ENCODE peak calls at places on chromosomes 4 and X, in ten cellular contexts. O is NCI-H1105 treated with DMSO at 0.1 percent for 48 hours; V is activated naive CD8-positive, alpha-beta T cell treated with anti-CD3 and anti-CD28 coated beads, Interleukin-2, amount 50 U/mL, for 24 hours; X is GM20000; B is GM04503; J is glutamatergic neuron; W is activated effector memory CD4-positive, alpha-beta T cell treated with anti-CD3 and anti-CD28 coated beads, Interleukin-2, amount 50 U/mL, for 16 hours; C is NCI-H2081; A is vagina; P is MV-4-11. H is an unnamed sample.

GRCh38 chrX:72169008-72169728 is 12.4 kb upstream of the PIN4 start:
- DNase-seq in O (no peak), V (peak), X (no peak), B (peak), J (no peak), W (peak), C (no peak), A (no peak), P (no peak), H (peak)

GRCh38 chrX:10529344-10529743 is 91.0 kb downstream of the MID1 start:
- DNase-seq in O (no peak), V (no peak), X (no peak), B (peak), J (no peak), W (no peak), C (no peak), A (no peak), P (peak), H (no peak)

GRCh38 chr4:30269850-30270249 is 450.3 kb upstream of the PCDH7 start:
- DNase-seq in O (no peak), V (no peak), X (no peak), B (no peak), J (no peak), W (no peak), C (no peak), A (no peak), P (no peak), H (no peak)

GRCh38 chrX:13013353-13014110 is 30.9 kb downstream of the FAM9C start:
- DNase-seq in O (no peak), V (no peak), X (no peak), B (no peak), J (no peak), W (no peak), C (peak), A (no peak), P (peak), H (no peak)

GRCh38 chr4:70637239-70637920 is 8.8 kb downstream of the ENAM start:
- DNase-seq in O (no peak), V (no peak), X (no peak), B (no peak), J (no peak), W (no peak), C (no peak), A (no peak), P (no peak), H (no peak)

GRCh38 chrX:28889691-28890090 is 302.4 kb downstream of the IL1RAPL1 start:
- DNase-seq in O (no peak), V (no peak), X (no peak), B (no peak), J (no peak), W (no peak), C (no peak), A (no peak), P (no peak), H (no peak)

GRCh38 chr4:79181190-79181589 is 144.7 kb downstream of the NAA11 start:
- DNase-seq in O (no peak), V (no peak), X (no peak), B (no peak), J (no peak), W (no peak), C (no peak), A (no peak), P (no peak), H (no peak)

GRCh38 chr4:123783936-123784335 is 387.3 kb downstream of the SPRY1 start:
- DNase-seq in O (no peak), V (no peak), X (no peak), B (no peak), J (no peak), W (no peak), C (no peak), A (no peak), P (no peak), H (no peak)

GRCh38 chr4:71107732-71108131 is 114.3 kb downstream of the DCK start:
- DNase-seq in O (no peak), V (no peak), X (no peak), B (no peak), J (no peak), W (no peak), C (no peak), A (no peak), P (no peak), H (peak)

GRCh38 chr4:147340111-147340510 is 140.8 kb upstream of the EDNRA start:
- DNase-seq in O (no peak), V (no peak), X (no peak), B (no peak), J (no peak), W (no peak), C (no peak), A (no peak), P (no peak), H (no peak)

GRCh38 chr4:140703463-140703862 is 52.7 kb downstream of the TBC1D9 start:
- DNase-seq in O (no peak), V (no peak), X (no peak), B (peak), J (no peak), W (no peak), C (no peak), A (no peak), P (no peak), H (no peak)

GRCh38 chr4:153729901-153730300 is 29.9 kb downstream of the RNF175 start:
- DNase-seq in O (no peak), V (no peak), X (no peak), B (no peak), J (no peak), W (no peak), C (no peak), A (no peak), P (peak), H (no peak)

GRCh38 chrX:11836284-11836683 is 78.2 kb downstream of the MSL3 start:
- DNase-seq in O (no peak), V (no peak), X (no peak), B (no peak), J (no peak), W (no peak), C (peak), A (no peak), P (no peak), H (no peak)

GRCh38 chr4:167114416-167114971 is 119.8 kb downstream of the SPOCK3 start:
- DNase-seq in O (no peak), V (no peak), X (no peak), B (no peak), J (no peak), W (no peak), C (no peak), A (no peak), P (no peak), H (no peak)

GRCh38 chrX:51931761-51932160 is 38.3 kb downstream of the MAGED1 start:
- DNase-seq in O (no peak), V (no peak), X (no peak), B (peak), J (no peak), W (no peak), C (no peak), A (no peak), P (no peak), H (no peak)

GRCh38 chrX:79400618-79401017 is 33.5 kb upstream of the ITM2A start:
- DNase-seq in O (no peak), V (no peak), X (no peak), B (no peak), J (no peak), W (no peak), C (no peak), A (no peak), P (no peak), H (peak)

GRCh38 chr4:101806914-101807313 is 16.4 kb downstream of the BANK1 start:
- DNase-seq in O (no peak), V (no peak), X (peak), B (no peak), J (no peak), W (no peak), C (no peak), A (no peak), P (no peak), H (no peak)

GRCh38 chr4:138226351-138226750 is 15.8 kb downstream of the SLC7A11 start:
- DNase-seq in O (no peak), V (no peak), X (no peak), B (no peak), J (no peak), W (no peak), C (no peak), A (no peak), P (no peak), H (no peak)

GRCh38 chr4:129344058-129344457 is 248.1 kb downstream of the C4orf33 start:
- DNase-seq in O (peak), V (no peak), X (peak), B (no peak), J (no peak), W (no peak), C (peak), A (no peak), P (peak), H (no peak)

GRCh38 chrX:38806054-38806389 is 4.8 kb downstream of the MID1IP1 start:
- DNase-seq in O (peak), V (no peak), X (no peak), B (no peak), J (no peak), W (no peak), C (peak), A (no peak), P (no peak), H (no peak)

GRCh38 chr4:86926428-86927086 is 8.3 kb upstream of the AFF1 start:
- DNase-seq in O (no peak), V (no peak), X (no peak), B (no peak), J (no peak), W (no peak), C (no peak), A (no peak), P (no peak), H (no peak)

GRCh38 chr4:132071815-132072214 is 1077.3 kb upstream of the PCDH10 start:
- DNase-seq in O (no peak), V (no peak), X (no peak), B (no peak), J (no peak), W (no peak), C (no peak), A (no peak), P (no peak), H (no peak)

GRCh38 chr4:165621983-165622382 is 243.2 kb downstream of the CPE start:
- DNase-seq in O (no peak), V (no peak), X (no peak), B (no peak), J (no peak), W (no peak), C (no peak), A (no peak), P (no peak), H (no peak)

GRCh38 chr4:18397681-18398080 is 376.1 kb upstream of the LCORL start:
- DNase-seq in O (no peak), V (no peak), X (no peak), B (no peak), J (peak), W (no peak), C (no peak), A (no peak), P (no peak), H (no peak)

GRCh38 chr4:9771069-9771468 is 10.4 kb upstream of the DRD5 start:
- DNase-seq in O (no peak), V (no peak), X (no peak), B (no peak), J (no peak), W (no peak), C (no peak), A (no peak), P (peak), H (no peak)

GRCh38 chr4:3310301-3311094 is 17.7 kb downstream of the RGS12 start:
- DNase-seq in O (no peak), V (no peak), X (no peak), B (no peak), J (no peak), W (peak), C (no peak), A (no peak), P (no peak), H (no peak)

GRCh38 chr4:74618659-74619058 is 173.7 kb downstream of the AREG start:
- DNase-seq in O (no peak), V (no peak), X (no peak), B (no peak), J (no peak), W (no peak), C (no peak), A (no peak), P (no peak), H (no peak)

GRCh38 chr4:14841801-14842748 is 160.2 kb upstream of the CPEB2 start:
- DNase-seq in O (no peak), V (no peak), X (no peak), B (no peak), J (no peak), W (no peak), C (peak), A (no peak), P (peak), H (no peak)

GRCh38 chrX:68936608-68937007 is 107.8 kb downstream of the EFNB1 start:
- DNase-seq in O (no peak), V (no peak), X (no peak), B (peak), J (no peak), W (no peak), C (no peak), A (peak), P (no peak), H (no peak)

GRCh38 chr4:144714166-144714565 is 68.2 kb downstream of the HHIP start:
- DNase-seq in O (no peak), V (no peak), X (no peak), B (no peak), J (no peak), W (no peak), C (no peak), A (no peak), P (no peak), H (no peak)

GRCh38 chrX:101206471-101206870 is 13.1 kb upstream of the DRP2 start:
- DNase-seq in O (peak), V (no peak), X (peak), B (no peak), J (no peak), W (no peak), C (no peak), A (no peak), P (peak), H (no peak)

GRCh38 chr4:184450743-184451142 is 23.6 kb downstream of the IRF2 start:
- DNase-seq in O (no peak), V (no peak), X (no peak), B (no peak), J (no peak), W (no peak), C (no peak), A (no peak), P (no peak), H (no peak)

GRCh38 chr4:53497446-53498069 is 93.7 kb downstream of the LNX1 start:
- DNase-seq in O (no peak), V (no peak), X (no peak), B (no peak), J (no peak), W (no peak), C (no peak), A (no peak), P (no peak), H (no peak)

GRCh38 chrX:125202486-125203378 is 116.9 kb upstream of the TEX13C start:
- DNase-seq in O (peak), V (no peak), X (no peak), B (no peak), J (no peak), W (no peak), C (peak), A (no peak), P (no peak), H (no peak)

GRCh38 chrX:126164689-126165400 is 1.2 kb downstream of the DCAF12L2 start:
- DNase-seq in O (no peak), V (no peak), X (no peak), B (no peak), J (peak), W (no peak), C (no peak), A (no peak), P (no peak), H (no peak)

GRCh38 chr4:28443786-28444412 is 1583.3 kb downstream of the STIM2 start:
- DNase-seq in O (no peak), V (no peak), X (no peak), B (no peak), J (peak), W (no peak), C (no peak), A (no peak), P (no peak), H (no peak)